ENCODE peak calls at places on chromosomes 11 and 22, in four cellular contexts. C, F, P and U are unnamed samples.

GRCh38 chr11:76293189-76293631 is 86.9 kb upstream of the WNT11 start:
- DNase-seq in C (peak; percentile 71), F (no peak), P (no peak), U (no peak)

GRCh38 chr22:47739216-47739615 is 976.8 kb downstream of the TBC1D22A start:
- DNase-seq in C (no peak), F (no peak), P (no peak), U (no peak)

GRCh38 chr11:124150684-124151083 is 32.5 kb upstream of the OR10D3 start:
- DNase-seq in C (no peak), F (no peak), P (no peak), U (no peak)

GRCh38 chr11:2549491-2549875 is 104.7 kb downstream of the KCNQ1 start:
- DNase-seq in C (no peak), F (no peak), P (no peak), U (no peak)

GRCh38 chr11:118155781-118156530 is 3.3 kb upstream of the SCN4B start:
- DNase-seq in C (no peak), F (peak; percentile 62), P (no peak), U (no peak)

GRCh38 chr11:68839953-68840641 is 1.6 kb downstream of the CPT1A start:
- DNase-seq in C (no peak), F (no peak), P (no peak), U (no peak)

GRCh38 chr11:111302298-111302697 is 4.0 kb downstream of the POU2AF3 start:
- DNase-seq in C (no peak), F (no peak), P (no peak), U (no peak)

GRCh38 chr11:95067828-95068244 is 1.1 kb downstream of the SRSF8 start:
- DNase-seq in C (no peak), F (no peak), P (no peak), U (no peak)

GRCh38 chr22:23182289-23183106 is 2.2 kb downstream of the BCR start:
- DNase-seq in C (peak; percentile 32), F (no peak), P (no peak), U (no peak)

GRCh38 chr11:70183483-70184176 is 19.5 kb upstream of the FADD start:
- DNase-seq in C (no peak), F (no peak), P (no peak), U (no peak)

GRCh38 chr11:7251836-7252682 is at the start of gene SYT9:
- DNase-seq in C (no peak), F (peak; percentile 85), P (no peak), U (peak; percentile 43)

DNA sequence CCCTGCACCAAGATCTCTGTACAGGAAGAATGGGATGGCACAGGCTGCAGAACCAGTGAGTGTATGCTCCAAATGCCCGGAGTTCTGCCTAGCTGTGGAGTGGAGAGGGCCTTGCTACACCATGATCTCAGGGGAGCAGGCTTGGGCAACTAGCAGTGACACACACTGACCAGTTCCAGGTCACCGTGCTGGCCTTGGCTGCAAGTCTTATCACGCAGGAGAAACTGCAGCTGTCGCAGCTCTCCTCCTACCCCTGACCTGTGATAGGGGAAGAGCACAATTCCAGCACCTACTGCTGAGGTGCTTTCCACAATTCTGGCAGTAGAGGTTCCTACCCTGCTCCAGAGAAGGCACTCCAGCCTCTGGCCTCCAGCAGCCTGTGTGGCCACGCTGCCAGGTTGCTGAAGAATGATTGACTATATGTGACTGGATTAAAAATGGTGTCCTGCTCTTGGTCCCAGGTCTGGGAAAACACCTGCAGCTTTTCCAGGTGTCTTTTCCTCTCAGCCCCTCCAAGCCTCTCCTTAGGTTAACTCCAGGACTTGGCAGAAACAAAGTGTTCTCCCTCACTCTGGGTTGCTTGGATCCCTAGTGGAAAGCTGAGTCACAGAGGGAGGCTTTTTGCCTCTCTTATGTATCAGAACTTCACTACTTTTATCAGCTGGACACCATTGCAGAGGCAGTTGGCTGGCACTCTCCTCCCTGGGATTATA is 43.3 kb upstream of the PTPN5 start:
- DNase-seq in C (no peak), F (no peak), P (no peak), U (no peak)
- TF ChIP-seq TCF12 in C (no peak), F (no peak), P (no peak), U (no peak)

GRCh38 chr22:27270818-27271510 is 530.6 kb downstream of the MN1 start:
- DNase-seq in C (no peak), F (no peak), P (no peak), U (no peak)
- TF ChIP-seq TCF12 in C (no peak), F (no peak), P (no peak), U (no peak)

DNA sequence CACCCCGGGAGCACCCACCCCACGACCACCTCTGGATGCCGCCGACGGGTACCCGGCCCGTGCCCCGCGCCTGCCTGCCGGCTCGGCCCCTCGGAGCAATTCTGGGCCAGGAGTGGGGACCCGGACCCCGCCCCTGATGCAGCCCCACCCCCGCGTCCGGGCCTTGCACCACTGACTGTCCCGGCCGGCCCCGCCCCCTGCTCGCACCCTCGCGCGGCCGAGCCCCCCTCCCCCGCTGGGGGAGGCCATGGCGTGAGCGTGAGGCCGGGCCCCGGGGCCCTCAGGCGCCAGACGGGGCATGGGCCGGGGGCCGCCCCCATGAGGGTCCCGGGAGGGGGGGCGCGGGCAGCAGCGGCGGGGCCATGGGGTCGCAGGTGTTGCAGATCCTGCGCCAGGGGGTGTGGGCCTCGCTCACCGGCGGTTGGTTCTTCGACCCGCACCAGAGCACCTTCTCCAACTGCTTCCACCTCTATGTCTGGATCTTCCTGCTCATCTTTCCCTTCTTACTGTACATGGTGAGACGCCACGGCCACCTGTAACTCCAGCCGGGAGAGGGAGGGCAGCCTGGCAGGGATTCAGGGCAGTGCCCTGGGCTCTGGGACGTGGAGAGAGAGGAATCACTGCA is 486 bp downstream of the PCNX3 start:
- DNase-seq in C (no peak), F (peak; percentile 89), P (peak; percentile 47), U (no peak)
- TF ChIP-seq TCF12 in C (no peak), F (no peak), P (peak; percentile 59), U (no peak)

GRCh38 chr22:31442768-31443489 is 43.5 kb downstream of the DRG1 start:
- DNase-seq in C (no peak), F (no peak), P (no peak), U (no peak)

GRCh38 chr22:31441652-31442051 is 42.2 kb downstream of the DRG1 start:
- DNase-seq in C (no peak), F (no peak), P (no peak), U (no peak)

GRCh38 chr22:31440681-31441080 is 41.3 kb downstream of the DRG1 start:
- DNase-seq in C (no peak), F (no peak), P (no peak), U (no peak)

GRCh38 chr22:31436132-31436531 is 36.7 kb downstream of the DRG1 start:
- DNase-seq in C (no peak), F (no peak), P (no peak), U (no peak)

GRCh38 chr22:31439805-31440204 is 40.4 kb downstream of the DRG1 start:
- DNase-seq in C (no peak), F (no peak), P (no peak), U (no peak)
- TF ChIP-seq TCF12 in C (no peak), F (no peak), P (no peak), U (no peak)

GRCh38 chr11:17413414-17414316 is 25.2 kb upstream of the KCNJ11 start:
- DNase-seq in C (no peak), F (no peak), P (peak; percentile 44), U (no peak)

GRCh38 chr11:17412488-17413180 is 24.2 kb upstream of the KCNJ11 start:
- DNase-seq in C (no peak), F (no peak), P (no peak), U (no peak)

GRCh38 chr11:17408641-17409040 is 20.2 kb upstream of the KCNJ11 start:
- DNase-seq in C (no peak), F (no peak), P (no peak), U (no peak)

GRCh38 chr11:17410606-17411379 is 22.3 kb upstream of the KCNJ11 start:
- DNase-seq in C (no peak), F (no peak), P (no peak), U (no peak)

DNA sequence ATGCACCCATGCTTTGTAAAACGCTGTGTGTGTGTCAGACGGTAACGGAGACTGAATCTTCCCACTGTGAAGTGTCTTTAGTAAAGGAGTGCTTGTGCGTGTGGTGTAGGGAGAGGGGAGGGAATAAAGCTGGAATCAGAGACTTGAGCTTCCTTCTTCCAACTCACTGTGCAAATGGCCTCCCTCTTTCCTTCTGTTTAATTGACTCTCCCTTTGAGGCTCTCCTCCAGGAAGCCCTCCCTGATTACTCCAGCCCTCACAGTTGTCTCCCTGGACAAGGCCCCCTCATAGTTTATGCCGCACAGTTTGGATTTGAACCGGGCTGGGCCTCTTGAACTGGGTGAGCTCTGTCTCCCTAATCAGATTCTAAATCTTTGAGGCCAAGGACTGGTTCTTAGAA is 23.0 kb upstream of the KCNJ11 start:
- DNase-seq in C (no peak), F (no peak), P (no peak), U (no peak)
- TF ChIP-seq TCF12 in C (no peak), F (no peak), P (no peak), U (no peak)

GRCh38 chr22:37742374-37743092 is 45.7 kb downstream of the TRIOBP start:
- DNase-seq in C (no peak), F (no peak), P (no peak), U (no peak)
- TF ChIP-seq TCF12 in C (no peak), F (peak; percentile 74), P (no peak), U (no peak)